ENCODE peak calls at places on chromosome 21, in four cellular contexts. V, B, Q and Y are unnamed samples. For H3K4me1, the result is how much of the 10 kb centered on the place peaks cover.

GRCh38 chr21:44571296-44571695 is 2.2 kb upstream of the KRTAP10-4 start:
- DNase-seq in V (peak), B (no peak), Q (no peak), Y (no peak)

GRCh38 chr21:31557421-31557955 is 102.0 kb upstream of the SOD1 start:
- DNase-seq in V (no peak), B (peak), Q (peak), Y (no peak)

GRCh38 chr21:32520885-32521735 is 64.2 kb downstream of the TCP10L start:
- DNase-seq in V (peak), B (no peak), Q (peak), Y (peak)

GRCh38 chr21:26844258-26845065 is 747 bp downstream of the ADAMTS1 start:
- DNase-seq in V (peak), B (peak), Q (no peak), Y (no peak)

GRCh38 chr21:44087426-44088400 is 19.5 kb upstream of the PWP2 start:
- DNase-seq in V (no peak), B (no peak), Q (peak), Y (no peak)

GRCh38 chr21:42503711-42504110 is 7.7 kb upstream of the RSPH1 start:
- DNase-seq in V (no peak), B (no peak), Q (no peak), Y (no peak)

GRCh38 chr21:43372663-43373386 is 54.1 kb downstream of the SIK1 start:
- DNase-seq in V (no peak), B (no peak), Q (peak), Y (peak)

GRCh38 chr21:26469789-26470188 is 103.3 kb downstream of the CYYR1 start:
- DNase-seq in V (no peak), B (no peak), Q (no peak), Y (peak)

GRCh38 chr21:28068455-28069358 is 924.0 kb downstream of the LTN1 start:
- DNase-seq in V (peak), B (peak), Q (no peak), Y (no peak)

GRCh38 chr21:33578214-33578613 is 10.3 kb downstream of the DONSON start:
- DNase-seq in V (no peak), B (no peak), Q (no peak), Y (no peak)

GRCh38 chr21:25171438-25171837 is 435.8 kb downstream of the MRPL39 start:
- DNase-seq in V (no peak), B (no peak), Q (no peak), Y (no peak)

GRCh38 chr21:39153373-39153772 is 29.9 kb downstream of the PSMG1 start:
- DNase-seq in V (peak), B (peak), Q (no peak), Y (no peak)
- TF ChIP-seq CTCF in V (peak), B (peak), Q (no peak), Y (peak)

GRCh38 chr21:20272791-20273362 is 725.3 kb upstream of the NCAM2 start:
- DNase-seq in V (no peak), B (no peak), Q (no peak), Y (peak)

GRCh38 chr21:20276954-20277353 is 721.3 kb upstream of the NCAM2 start:
- DNase-seq in V (no peak), B (no peak), Q (no peak), Y (no peak)

GRCh38 chr21:20270365-20271055 is 727.7 kb upstream of the NCAM2 start:
- DNase-seq in V (no peak), B (no peak), Q (no peak), Y (no peak)

DNA sequence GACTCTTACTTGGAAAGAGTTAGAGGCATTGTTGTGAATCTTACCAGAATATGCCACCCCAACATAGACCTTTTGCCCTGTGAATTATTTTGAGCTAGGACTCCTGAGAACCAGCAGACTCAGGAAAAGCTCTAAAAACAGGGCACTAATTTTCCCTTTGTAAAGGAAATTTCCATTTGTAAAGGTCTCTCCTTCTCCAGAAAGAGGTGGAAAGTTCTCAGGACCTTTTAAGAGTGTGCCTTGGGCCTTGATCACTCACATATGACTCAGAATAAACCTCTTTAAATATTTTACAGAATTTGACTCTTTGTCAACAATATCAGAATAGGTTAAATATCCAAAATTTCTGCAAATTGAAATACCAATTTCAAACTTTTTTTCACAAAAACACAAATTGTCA is 721.8 kb upstream of the NCAM2 start:
- DNase-seq in V (no peak), B (no peak), Q (no peak), Y (no peak)
- H3K4me1 ChIP-seq in V (under half), B (under half), Q (under half), Y (under half)

DNA sequence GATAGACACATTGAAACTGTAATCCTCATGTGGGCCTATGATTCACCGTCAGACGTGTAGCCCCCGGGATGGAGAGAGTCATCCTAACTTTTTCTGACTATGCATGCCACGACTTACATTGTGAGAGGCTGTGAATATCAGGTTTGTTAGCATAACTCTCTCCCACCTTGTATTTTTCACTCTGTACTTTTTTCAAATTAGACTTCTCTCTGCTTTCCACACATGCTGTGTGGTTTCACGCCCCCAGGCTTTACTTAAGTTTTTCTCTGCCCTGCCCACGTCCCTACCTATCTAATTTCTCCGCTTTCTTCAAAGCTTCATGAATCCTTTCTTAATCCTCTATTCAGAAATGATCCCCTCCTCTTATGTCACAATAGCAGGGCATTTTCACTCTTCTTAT is 3.4 kb upstream of the NCAM2 start:
- DNase-seq in V (no peak), B (no peak), Q (no peak), Y (no peak)
- H3K27ac ChIP-seq in V (no peak), B (no peak), Q (no peak), Y (no peak)

GRCh38 chr21:36701912-36702621 is 3.2 kb downstream of the SIM2 start:
- DNase-seq in V (no peak), B (no peak), Q (no peak), Y (no peak)

GRCh38 chr21:36702622-36702968 is 3.7 kb downstream of the SIM2 start:
- DNase-seq in V (no peak), B (no peak), Q (no peak), Y (no peak)

GRCh38 chr21:36699546-36700294 is 805 bp downstream of the SIM2 start:
- DNase-seq in V (no peak), B (no peak), Q (no peak), Y (no peak)

GRCh38 chr21:36700295-36700960 is 1.5 kb downstream of the SIM2 start:
- DNase-seq in V (no peak), B (no peak), Q (no peak), Y (no peak)

DNA sequence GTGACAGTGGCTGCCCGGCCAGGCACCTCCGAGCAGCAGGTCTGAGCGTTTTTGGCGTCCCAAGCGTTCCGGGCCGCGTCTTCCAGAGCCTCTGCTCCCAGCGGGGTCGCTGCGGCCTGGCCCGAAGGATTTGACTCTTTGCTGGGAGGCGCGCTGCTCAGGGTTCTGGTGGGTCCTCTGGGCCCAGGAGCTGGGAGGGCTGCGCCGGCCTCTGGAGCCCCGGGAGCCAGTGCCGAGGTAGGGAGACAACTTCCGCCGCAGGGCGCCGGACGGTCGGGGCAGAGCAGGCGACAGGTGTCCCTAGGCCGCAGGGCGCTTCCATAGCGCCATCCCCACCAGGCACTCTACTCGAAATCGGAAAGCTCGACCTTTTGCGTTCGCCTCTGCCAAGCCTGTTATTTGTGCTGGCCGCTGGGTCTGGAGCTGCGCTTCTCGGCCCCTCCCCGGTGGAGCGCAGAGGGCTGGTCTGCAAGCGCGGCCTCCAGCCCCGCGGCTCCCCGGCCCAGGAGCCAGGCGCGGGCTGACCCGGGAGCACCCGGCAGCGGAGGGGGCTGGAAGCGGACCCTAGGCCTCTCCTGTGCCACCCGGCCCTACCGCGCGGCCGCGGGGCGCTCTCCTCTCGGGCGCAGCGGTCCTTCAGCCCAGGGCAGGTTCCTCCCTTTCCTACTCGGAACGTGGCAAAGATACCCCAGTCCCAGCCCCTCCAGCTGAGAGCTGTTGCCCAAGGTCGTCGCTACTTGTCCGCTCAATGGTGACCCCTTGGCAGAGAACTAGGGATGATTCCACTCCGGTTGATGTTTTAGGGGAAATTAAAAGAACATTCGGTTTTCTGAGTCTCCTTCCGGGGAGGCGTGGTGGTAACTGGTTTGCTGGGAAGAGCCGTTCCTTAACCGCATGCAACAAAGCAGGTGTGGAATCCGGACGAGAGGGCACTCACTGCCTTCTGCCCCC is 2.3 kb downstream of the SIM2 start:
- DNase-seq in V (no peak), B (peak), Q (no peak), Y (no peak)
- TF ChIP-seq CTCF in V (no peak), B (no peak), Q (no peak), Y (no peak)